ENCODE peak calls at places on chromosome 20, in six cellular contexts. X, P, O, Z, S and R are unnamed samples.

GRCh38 chr20:19950042-19950441 is 67.1 kb upstream of the NAA20 start:
- DNase-seq in P (no peak), O (no peak), S (no peak), Z (no peak), X (no peak), R (no peak)

GRCh38 chr20:50242863-50243609 is 52.4 kb downstream of the CEBPB start:
- DNase-seq in S (no peak), P (no peak), X (no peak), Z (no peak), O (no peak), R (no peak)

GRCh38 chr20:43043887-43044286 is 145.8 kb downstream of the PTPRT start:
- DNase-seq in S (no peak), X (no peak), Z (no peak), O (no peak), P (no peak), R (no peak)

GRCh38 chr20:38060536-38060935 is 27.0 kb downstream of the RPRD1B start:
- DNase-seq in Z (no peak), S (peak), O (no peak), P (no peak), X (no peak), R (no peak)

GRCh38 chr20:10352934-10353866 is 80.8 kb downstream of the MKKS start:
- DNase-seq in P (no peak), O (no peak), S (no peak), Z (no peak), X (no peak), R (no peak)

GRCh38 chr20:51712501-51713212 is 55.5 kb downstream of the ATP9A start:
- DNase-seq in X (no peak), P (peak), O (no peak), Z (no peak), S (peak), R (no peak)

GRCh38 chr20:37343212-37343993 is 2.5 kb upstream of the SRC start:
- DNase-seq in X (no peak), S (no peak), Z (peak), P (no peak), O (no peak), R (no peak)

GRCh38 chr20:41423026-41423425 is 56.4 kb upstream of the EMILIN3 start:
- DNase-seq in Z (no peak), O (no peak), S (no peak), X (no peak), P (no peak), R (no peak)

GRCh38 chr20:24470782-24471582 is 1.6 kb downstream of the SYNDIG1 start:
- DNase-seq in P (peak), S (no peak), Z (no peak), X (no peak), O (no peak), R (no peak)

GRCh38 chr20:62908971-62909791 is 17.1 kb downstream of the DIDO1 start:
- DNase-seq in X (no peak), Z (no peak), P (no peak), S (no peak), O (no peak), R (no peak)

GRCh38 chr20:24917797-24918578 is 31.1 kb upstream of the CST7 start:
- DNase-seq in S (peak), O (peak), Z (peak), X (peak), P (peak), R (peak)

GRCh38 chr20:63555661-63556381 is 1.9 kb downstream of the FNDC11 start:
- DNase-seq in Z (no peak), O (no peak), P (no peak), X (no peak), S (no peak), R (no peak)

GRCh38 chr20:48759631-48760245 is 68.1 kb downstream of the PREX1 start:
- DNase-seq in P (no peak), Z (no peak), O (no peak), S (no peak), X (no peak), R (no peak)

GRCh38 chr20:35615667-35616464 is at the start of gene SPAG4:
- DNase-seq in S (peak), P (peak), O (peak), Z (peak), X (peak), R (peak)

GRCh38 chr20:44028341-44028715 is 113.7 kb downstream of the TOX2 start:
- DNase-seq in X (no peak), O (no peak), P (no peak), S (no peak), Z (no peak), R (no peak)

GRCh38 chr20:44832724-44833123 is 22.4 kb upstream of the RIMS4 start:
- DNase-seq in O (peak), X (no peak), P (no peak), S (peak), Z (no peak), R (no peak)

GRCh38 chr20:44615169-44615791 is 32.9 kb downstream of the PKIG start:
- DNase-seq in P (peak), Z (peak), O (no peak), X (no peak), S (no peak), R (no peak)

GRCh38 chr20:21781446-21782075 is 76.1 kb downstream of the PAX1 start:
- DNase-seq in X (no peak), Z (no peak), O (no peak), S (no peak), P (peak), R (no peak)

GRCh38 chr20:23255658-23256385 is 94.8 kb upstream of the NXT1 start:
- DNase-seq in Z (no peak), X (no peak), S (no peak), O (no peak), P (peak), R (no peak)

GRCh38 chr20:4637081-4637797 is 84.5 kb upstream of the PRND start:
- DNase-seq in X (no peak), Z (no peak), S (peak), P (peak), O (peak), R (no peak)

GRCh38 chr20:53623454-53624206 is 30.0 kb upstream of the ZNF217 start:
- DNase-seq in Z (peak), P (peak), O (peak), S (peak), X (no peak), R (no peak)

GRCh38 chr20:19815553-19815991 is 57.5 kb downstream of the RIN2 start:
- DNase-seq in O (peak), X (no peak), S (peak), P (no peak), Z (no peak), R (no peak)

GRCh38 chr20:5000263-5001173 is 792 bp downstream of the SLC23A2 start:
- DNase-seq in S (no peak), O (peak), Z (peak), X (no peak), P (peak), R (peak)